ENCODE peak calls at places on chromosomes 6 and 20, in eight cellular contexts. One of them, this sample, is unnamed.

GRCh38 chr6:136169356-136169755 is 80.8 kb downstream of the MTFR2 start:
- DNase-seq in A549: no peak
- DNase-seq in psoas muscle: no peak
- DNase-seq in ovary: no peak
- DNase-seq in cardiac fibroblast: no peak
- DNase-seq in WERI-Rb-1: peak; percentile 14
- DNase-seq in astrocyte of the spinal cord: no peak
- DNase-seq in HFF-Myc: no peak
- DNase-seq in this sample: no peak

GRCh38 chr20:4574356-4574690 is 147.4 kb upstream of the PRND start:
- DNase-seq in astrocyte of the spinal cord: no peak
- DNase-seq in psoas muscle: no peak
- DNase-seq in ovary: no peak
- DNase-seq in WERI-Rb-1: no peak
- DNase-seq in HFF-Myc: no peak
- DNase-seq in A549: no peak
- DNase-seq in cardiac fibroblast: no peak
- DNase-seq in this sample: no peak

GRCh38 chr6:92756912-92757311 is 662.4 kb downstream of the EPHA7 start:
- DNase-seq in HFF-Myc: no peak
- DNase-seq in cardiac fibroblast: peak; percentile 3
- DNase-seq in psoas muscle: no peak
- DNase-seq in WERI-Rb-1: no peak
- DNase-seq in A549: no peak
- DNase-seq in ovary: no peak
- DNase-seq in astrocyte of the spinal cord: peak; percentile 13
- DNase-seq in this sample: peak; percentile 12

GRCh38 chr6:168735268-168735949 is 294.4 kb downstream of the SMOC2 start:
- DNase-seq in astrocyte of the spinal cord: no peak
- DNase-seq in HFF-Myc: no peak
- DNase-seq in WERI-Rb-1: no peak
- DNase-seq in ovary: no peak
- DNase-seq in cardiac fibroblast: no peak
- DNase-seq in A549: no peak
- DNase-seq in psoas muscle: no peak
- DNase-seq in this sample: no peak

GRCh38 chr20:44721785-44722054 is 6.6 kb downstream of the CCN5 start:
- DNase-seq in A549: no peak
- DNase-seq in cardiac fibroblast: no peak
- DNase-seq in WERI-Rb-1: no peak
- DNase-seq in psoas muscle: no peak
- DNase-seq in astrocyte of the spinal cord: no peak
- DNase-seq in ovary: no peak
- DNase-seq in HFF-Myc: no peak
- DNase-seq in this sample: no peak

GRCh38 chr20:10679269-10679668 is 5.5 kb upstream of the JAG1 start:
- DNase-seq in psoas muscle: no peak
- DNase-seq in astrocyte of the spinal cord: no peak
- DNase-seq in ovary: no peak
- DNase-seq in cardiac fibroblast: no peak
- DNase-seq in HFF-Myc: no peak
- DNase-seq in WERI-Rb-1: no peak
- DNase-seq in A549: no peak
- DNase-seq in this sample: no peak

GRCh38 chr20:34268851-34269668 is 27.8 kb downstream of the ASIP start:
- DNase-seq in ovary: peak; percentile 63
- DNase-seq in astrocyte of the spinal cord: peak; percentile 11
- DNase-seq in WERI-Rb-1: no peak
- DNase-seq in A549: no peak
- DNase-seq in HFF-Myc: no peak
- DNase-seq in psoas muscle: peak; percentile 27
- DNase-seq in cardiac fibroblast: peak; percentile 32
- DNase-seq in this sample: no peak

GRCh38 chr6:35321091-35321490 is 21.3 kb upstream of the PPARD start:
- DNase-seq in cardiac fibroblast: no peak
- DNase-seq in astrocyte of the spinal cord: no peak
- DNase-seq in ovary: no peak
- DNase-seq in A549: no peak
- DNase-seq in psoas muscle: no peak
- DNase-seq in WERI-Rb-1: no peak
- DNase-seq in HFF-Myc: no peak
- DNase-seq in this sample: no peak

GRCh38 chr6:138514860-138515540 is 15.7 kb upstream of the NHSL1 start:
- DNase-seq in psoas muscle: no peak
- DNase-seq in cardiac fibroblast: no peak
- DNase-seq in WERI-Rb-1: no peak
- DNase-seq in HFF-Myc: no peak
- DNase-seq in A549: no peak
- DNase-seq in ovary: no peak
- DNase-seq in astrocyte of the spinal cord: no peak
- DNase-seq in this sample: no peak

DNA sequence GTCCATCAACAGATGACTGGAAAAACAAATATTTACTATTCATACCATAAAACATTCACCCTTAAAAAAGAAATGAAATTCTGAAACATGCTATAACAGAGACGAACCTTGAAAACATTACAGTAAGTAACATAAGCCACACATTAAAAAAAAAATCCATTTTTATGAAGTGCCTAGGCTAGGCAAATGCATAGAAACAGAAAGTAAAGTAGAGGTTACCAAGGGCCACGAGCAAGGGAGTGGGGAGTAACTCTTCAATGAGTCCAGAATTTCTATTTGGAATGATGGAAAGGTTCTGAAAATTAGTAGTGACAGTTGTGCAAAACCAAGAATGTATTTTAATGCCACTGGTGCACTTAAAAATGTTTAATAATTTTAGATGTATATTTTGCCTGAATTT is 47.7 kb downstream of the STAU1 start:
- DNase-seq in WERI-Rb-1: no peak
- DNase-seq in psoas muscle: no peak
- DNase-seq in A549: no peak
- DNase-seq in cardiac fibroblast: no peak
- DNase-seq in ovary: no peak
- DNase-seq in astrocyte of the spinal cord: no peak
- DNase-seq in HFF-Myc: no peak
- DNase-seq in this sample: no peak
- H3K4me3 ChIP-seq in WERI-Rb-1: no peak overlapping the region
- H3K4me3 ChIP-seq in psoas muscle: no peak overlapping the region
- H3K4me3 ChIP-seq in A549: no peak overlapping the region
- H3K4me3 ChIP-seq in cardiac fibroblast: no peak overlapping the region
- H3K4me3 ChIP-seq in ovary: no peak overlapping the region
- H3K4me3 ChIP-seq in astrocyte of the spinal cord: no peak overlapping the region
- H3K4me3 ChIP-seq in HFF-Myc: no peak overlapping the region
- H3K4me3 ChIP-seq in this sample: no peak overlapping the region

GRCh38 chr6:78513856-78514255 is 353.5 kb upstream of the IRAK1BP1 start:
- DNase-seq in A549: no peak
- DNase-seq in psoas muscle: no peak
- DNase-seq in cardiac fibroblast: no peak
- DNase-seq in HFF-Myc: no peak
- DNase-seq in WERI-Rb-1: peak; percentile 29
- DNase-seq in astrocyte of the spinal cord: no peak
- DNase-seq in ovary: no peak
- DNase-seq in this sample: no peak
- TF ChIP-seq CTCF in A549: no peak
- TF ChIP-seq CTCF in psoas muscle: no peak
- TF ChIP-seq CTCF in cardiac fibroblast: peak; percentile 20
- TF ChIP-seq CTCF in HFF-Myc: no peak
- TF ChIP-seq CTCF in WERI-Rb-1: peak; percentile 71
- TF ChIP-seq CTCF in astrocyte of the spinal cord: no peak
- TF ChIP-seq CTCF in ovary: no peak
- TF ChIP-seq CTCF in this sample: no peak

GRCh38 chr6:6405031-6405430 is 84.6 kb upstream of the F13A1 start:
- DNase-seq in A549: no peak
- DNase-seq in HFF-Myc: no peak
- DNase-seq in astrocyte of the spinal cord: no peak
- DNase-seq in psoas muscle: no peak
- DNase-seq in cardiac fibroblast: no peak
- DNase-seq in WERI-Rb-1: no peak
- DNase-seq in ovary: no peak
- DNase-seq in this sample: no peak

GRCh38 chr6:6407061-6407723 is 86.7 kb upstream of the F13A1 start:
- DNase-seq in HFF-Myc: no peak
- DNase-seq in astrocyte of the spinal cord: no peak
- DNase-seq in WERI-Rb-1: no peak
- DNase-seq in ovary: no peak
- DNase-seq in psoas muscle: no peak
- DNase-seq in A549: no peak
- DNase-seq in cardiac fibroblast: no peak
- DNase-seq in this sample: peak; percentile 21

GRCh38 chr6:6401401-6401800 is 80.9 kb upstream of the F13A1 start:
- DNase-seq in HFF-Myc: no peak
- DNase-seq in astrocyte of the spinal cord: no peak
- DNase-seq in cardiac fibroblast: no peak
- DNase-seq in WERI-Rb-1: no peak
- DNase-seq in A549: no peak
- DNase-seq in psoas muscle: no peak
- DNase-seq in ovary: no peak
- DNase-seq in this sample: no peak

GRCh38 chr6:6409397-6410030 is 89.1 kb upstream of the F13A1 start:
- DNase-seq in psoas muscle: no peak
- DNase-seq in WERI-Rb-1: no peak
- DNase-seq in A549: no peak
- DNase-seq in cardiac fibroblast: no peak
- DNase-seq in astrocyte of the spinal cord: no peak
- DNase-seq in ovary: no peak
- DNase-seq in HFF-Myc: no peak
- DNase-seq in this sample: peak; percentile 5

DNA sequence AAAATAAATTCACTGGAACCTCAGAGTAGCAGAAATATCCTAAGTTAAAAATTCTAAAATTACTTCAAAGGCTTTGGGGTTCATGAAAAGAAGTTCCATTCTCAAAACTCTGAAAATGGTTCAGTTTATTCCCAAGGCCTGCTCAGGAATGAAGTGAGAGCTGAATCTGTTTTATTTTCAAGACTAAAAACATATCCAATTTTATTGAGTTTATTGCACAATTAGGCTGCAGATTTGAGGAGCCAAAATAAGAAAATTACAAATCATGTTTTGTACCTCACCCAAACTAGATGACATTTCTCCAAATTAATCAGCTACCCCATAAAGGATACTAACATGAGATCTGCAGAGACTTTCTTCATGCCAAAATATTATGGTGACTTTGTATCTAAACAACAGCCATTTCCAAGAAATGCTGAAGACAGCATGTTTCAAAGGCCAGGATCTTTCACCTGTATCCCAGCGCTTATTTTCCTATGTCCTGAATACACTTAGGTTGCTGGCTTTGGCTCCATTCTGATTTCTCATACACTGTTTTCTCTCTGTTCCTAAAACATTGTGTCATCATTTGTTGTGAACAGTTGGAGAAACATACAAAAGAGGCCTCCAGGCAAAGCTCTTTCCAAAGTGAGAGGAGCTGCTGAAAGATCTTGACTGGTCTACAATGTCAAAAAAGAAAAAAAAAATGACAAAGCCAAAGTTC is 85.7 kb upstream of the F13A1 start:
- DNase-seq in psoas muscle: no peak
- DNase-seq in A549: no peak
- DNase-seq in astrocyte of the spinal cord: no peak
- DNase-seq in ovary: no peak
- DNase-seq in HFF-Myc: no peak
- DNase-seq in WERI-Rb-1: no peak
- DNase-seq in cardiac fibroblast: no peak
- DNase-seq in this sample: no peak
- H3K4me3 ChIP-seq in psoas muscle: no peak overlapping the region
- H3K4me3 ChIP-seq in A549: no peak overlapping the region
- H3K4me3 ChIP-seq in astrocyte of the spinal cord: no peak overlapping the region
- H3K4me3 ChIP-seq in ovary: no peak overlapping the region
- H3K4me3 ChIP-seq in HFF-Myc: no peak overlapping the region
- H3K4me3 ChIP-seq in WERI-Rb-1: no peak overlapping the region
- H3K4me3 ChIP-seq in cardiac fibroblast: no peak overlapping the region
- H3K4me3 ChIP-seq in this sample: no peak overlapping the region

GRCh38 chr6:20686142-20686541 is 151.9 kb downstream of the CDKAL1 start:
- DNase-seq in HFF-Myc: no peak
- DNase-seq in WERI-Rb-1: peak; percentile 74
- DNase-seq in A549: no peak
- DNase-seq in ovary: no peak
- DNase-seq in cardiac fibroblast: no peak
- DNase-seq in psoas muscle: no peak
- DNase-seq in astrocyte of the spinal cord: no peak
- DNase-seq in this sample: no peak
- TF ChIP-seq CTCF in HFF-Myc: no peak
- TF ChIP-seq CTCF in WERI-Rb-1: no peak
- TF ChIP-seq CTCF in A549: no peak
- TF ChIP-seq CTCF in ovary: no peak
- TF ChIP-seq CTCF in cardiac fibroblast: no peak
- TF ChIP-seq CTCF in psoas muscle: no peak
- TF ChIP-seq CTCF in astrocyte of the spinal cord: no peak
- TF ChIP-seq CTCF in this sample: no peak

GRCh38 chr6:155313602-155314091 is 637 bp downstream of the TFB1M start:
- DNase-seq in HFF-Myc: no peak
- DNase-seq in ovary: no peak
- DNase-seq in A549: peak; percentile 5
- DNase-seq in astrocyte of the spinal cord: peak; percentile 10
- DNase-seq in WERI-Rb-1: no peak
- DNase-seq in psoas muscle: no peak
- DNase-seq in cardiac fibroblast: peak; percentile 26
- DNase-seq in this sample: peak; percentile 7

GRCh38 chr6:155314773-155315515 is 660 bp upstream of the TFB1M start:
- DNase-seq in A549: peak; percentile 25
- DNase-seq in cardiac fibroblast: peak; percentile 94
- DNase-seq in ovary: peak; percentile 28
- DNase-seq in astrocyte of the spinal cord: no peak
- DNase-seq in HFF-Myc: peak; percentile 83
- DNase-seq in psoas muscle: peak; percentile 59
- DNase-seq in WERI-Rb-1: peak; percentile 56
- DNase-seq in this sample: peak; percentile 83

GRCh38 chr6:155315516-155315871 is 1.2 kb upstream of the TFB1M start:
- DNase-seq in psoas muscle: no peak
- DNase-seq in HFF-Myc: no peak
- DNase-seq in A549: no peak
- DNase-seq in cardiac fibroblast: peak; percentile 32
- DNase-seq in WERI-Rb-1: no peak
- DNase-seq in ovary: no peak
- DNase-seq in astrocyte of the spinal cord: no peak
- DNase-seq in this sample: peak; percentile 5

GRCh38 chr6:155316419-155316818 is 2.1 kb upstream of the TFB1M start:
- DNase-seq in ovary: no peak
- DNase-seq in WERI-Rb-1: peak; percentile 49
- DNase-seq in A549: no peak
- DNase-seq in HFF-Myc: no peak
- DNase-seq in astrocyte of the spinal cord: no peak
- DNase-seq in psoas muscle: no peak
- DNase-seq in cardiac fibroblast: no peak
- DNase-seq in this sample: no peak

GRCh38 chr6:155314092-155314772 is at the start of gene TFB1M:
- DNase-seq in cardiac fibroblast: peak; percentile 99
- DNase-seq in astrocyte of the spinal cord: peak; percentile 99
- DNase-seq in WERI-Rb-1: peak; percentile 99
- DNase-seq in HFF-Myc: peak; percentile 98
- DNase-seq in A549: peak; percentile 62
- DNase-seq in ovary: peak; percentile 98
- DNase-seq in psoas muscle: peak; percentile 98
- DNase-seq in this sample: peak; percentile 98
- H3K4me3 ChIP-seq in cardiac fibroblast: peak within 1 kb of the TSS; percentile 96
- H3K4me3 ChIP-seq in astrocyte of the spinal cord: peak within 1 kb of the TSS; percentile 95
- H3K4me3 ChIP-seq in WERI-Rb-1: peak within 1 kb of the TSS; percentile 97
- H3K4me3 ChIP-seq in HFF-Myc: peak within 1 kb of the TSS; percentile 99
- H3K4me3 ChIP-seq in A549: peak within 1 kb of the TSS; percentile 81
- H3K4me3 ChIP-seq in ovary: peak within 1 kb of the TSS; percentile 82
- H3K4me3 ChIP-seq in psoas muscle: peak within 1 kb of the TSS; percentile 84
- H3K4me3 ChIP-seq in this sample: peak within 1 kb of the TSS; percentile 71

This sample was measured in AG10803.